ENCODE peak calls at places on chromosomes 16 and 17, in four cellular contexts. U is IMR-90, E is body of pancreas, R is heart right ventricle. I is an unnamed sample. For H3K4me1 and H3K9me3, the result is how much of the 10 kb centered on the place peaks cover.

GRCh38 chr17:77437017-77437416 is 296.2 kb downstream of the SEC14L1 start:
- ATAC-seq in U (peak), E (no peak), R (peak), I (peak)

GRCh38 chr16:28990375-28991040 is 5.7 kb downstream of the LAT start:
- ATAC-seq in U (no peak), E (no peak), R (no peak), I (no peak)

GRCh38 chr16:11487289-11487688 is 99.4 kb downstream of the LITAF start:
- ATAC-seq in U (no peak), E (no peak), R (no peak), I (no peak)

GRCh38 chr16:71376465-71377157 is 18.1 kb downstream of the CALB2 start:
- ATAC-seq in U (no peak), E (no peak), R (no peak), I (no peak)

GRCh38 chr17:36641877-36642845 is 40.8 kb downstream of the MRM1 start:
- ATAC-seq in U (peak), E (peak), R (no peak), I (no peak)

GRCh38 chr17:27463235-27463677 is 7.0 kb downstream of the KSR1 start:
- ATAC-seq in U (no peak), E (no peak), R (no peak), I (no peak)

GRCh38 chr16:1194665-1195392 is 30.2 kb downstream of the TPSG1 start:
- ATAC-seq in U (peak), E (peak), R (peak), I (no peak)

GRCh38 chr17:69547230-69547629 is 132.7 kb downstream of the MAP2K6 start:
- ATAC-seq in U (no peak), E (no peak), R (no peak), I (no peak)

GRCh38 chr16:89422527-89422904 is 67.8 kb downstream of the ANKRD11 start:
- ATAC-seq in U (peak), E (no peak), R (peak), I (no peak)

GRCh38 chr17:62740066-62740465 is 68.0 kb downstream of the MARCHF10 start:
- ATAC-seq in U (peak), E (no peak), R (peak), I (no peak)

GRCh38 chr16:85635545-85636140 is 22.5 kb downstream of the GSE1 start:
- ATAC-seq in U (no peak), E (peak), R (no peak), I (no peak)

GRCh38 chr17:31308372-31308905 is 5.4 kb downstream of the EVI2B start:
- ATAC-seq in U (no peak), E (no peak), R (no peak), I (no peak)

GRCh38 chr17:79519152-79519523 is 91.7 kb downstream of the RBFOX3 start:
- ATAC-seq in U (no peak), E (no peak), R (no peak), I (no peak)

GRCh38 chr17:61421460-61421859 is 21.8 kb downstream of the TBX2 start:
- ATAC-seq in U (no peak), E (no peak), R (no peak), I (no peak)

GRCh38 chr16:28180660-28181556 is 30.9 kb downstream of the XPO6 start:
- ATAC-seq in U (peak), E (peak), R (no peak), I (no peak)

GRCh38 chr17:33039874-33040273 is 48.2 kb downstream of the SPACA3 start:
- ATAC-seq in U (peak), E (peak), R (peak), I (no peak)

GRCh38 chr16:81816793-81817210 is 37.7 kb downstream of the PLCG2 start:
- ATAC-seq in U (no peak), E (no peak), R (no peak), I (no peak)

GRCh38 chr16:79257958-79258490 is 342.5 kb downstream of the MAF start:
- ATAC-seq in U (no peak), E (no peak), R (no peak), I (no peak)

GRCh38 chr17:77382356-77382911 is 241.7 kb downstream of the SEC14L1 start:
- ATAC-seq in U (peak), E (no peak), R (no peak), I (no peak)

GRCh38 chr17:44122825-44123355 is 551 bp downstream of the HDAC5 start:
- ATAC-seq in U (no peak), E (no peak), R (no peak), I (no peak)

GRCh38 chr17:81350320-81350686 is 45.0 kb upstream of the BAHCC1 start:
- ATAC-seq in U (no peak), E (no peak), R (no peak), I (no peak)

GRCh38 chr17:10683853-10684252 is 13.5 kb downstream of the SCO1 start:
- ATAC-seq in U (no peak), E (no peak), R (no peak), I (no peak)

DNA sequence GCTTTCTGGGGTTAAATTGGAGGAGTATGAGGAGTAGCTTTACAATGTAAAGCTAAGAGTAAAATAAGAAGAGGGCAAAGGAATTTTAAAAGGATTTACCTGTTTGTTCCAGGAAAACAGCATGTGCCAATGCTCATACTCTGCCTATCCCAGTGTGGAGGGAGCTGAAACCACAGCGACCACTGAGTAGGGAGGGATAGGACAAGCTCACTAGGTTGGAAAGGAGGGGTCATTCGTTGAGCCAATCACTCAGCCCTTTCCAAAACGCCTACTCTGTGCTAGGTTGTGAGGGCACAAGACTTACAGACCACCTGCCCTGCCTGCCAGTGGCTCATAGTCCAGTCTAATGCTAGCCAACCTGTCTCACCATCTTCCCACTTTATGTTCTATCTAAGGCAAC is 1.1 kb upstream of the DNAJC7 start:
- ATAC-seq in U (no peak), E (no peak), R (no peak), I (no peak)
- H3K4me1 ChIP-seq in U (under half), E (half or more), R (under half), I (half or more)

GRCh38 chr17:82950525-82951102 is 110.8 kb upstream of the ZNF750 start:
- ATAC-seq in U (no peak), E (no peak), R (no peak), I (no peak)
- H3K9me3 ChIP-seq in U (under half), E (under half), R (under half), I (under half)

GRCh38 chr17:17830269-17830567 is 6.6 kb downstream of the SREBF1 start:
- ATAC-seq in U (no peak), E (no peak), R (no peak), I (no peak)

GRCh38 chr17:17831208-17832039 is 5.4 kb downstream of the SREBF1 start:
- ATAC-seq in U (no peak), E (no peak), R (peak), I (no peak)

GRCh38 chr17:17827826-17828621 is 8.8 kb downstream of the SREBF1 start:
- ATAC-seq in U (no peak), E (no peak), R (no peak), I (no peak)

GRCh38 chr17:17832040-17832363 is 4.8 kb downstream of the SREBF1 start:
- ATAC-seq in U (no peak), E (no peak), R (no peak), I (no peak)

DNA sequence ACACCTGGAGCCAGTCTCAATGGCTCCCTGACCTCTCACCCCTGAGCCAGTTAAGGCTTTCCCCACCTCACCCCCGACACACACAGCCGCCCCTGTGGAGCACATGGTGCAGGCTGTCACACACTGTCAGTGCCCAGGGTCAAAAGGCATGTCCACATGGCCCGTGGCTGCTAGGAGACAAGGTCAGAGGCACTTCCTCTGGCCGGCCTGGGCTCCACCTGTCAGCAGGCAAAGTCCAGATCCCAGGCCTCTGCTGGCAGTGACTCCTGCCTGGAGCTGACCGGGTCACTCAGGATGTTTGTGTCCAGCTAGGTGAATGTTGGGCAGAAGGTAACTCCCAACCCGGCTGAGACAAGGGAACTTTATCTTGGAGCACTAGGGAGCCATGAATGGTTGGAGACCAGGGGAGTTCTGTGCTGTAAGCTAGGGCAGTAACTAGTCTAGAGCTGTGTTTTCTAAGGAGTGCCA is 6.0 kb downstream of the SREBF1 start:
- ATAC-seq in U (no peak), E (peak), R (peak), I (no peak)
- H3K4me1 ChIP-seq in U (under half), E (under half), R (under half), I (under half)

GRCh38 chr16:35431829-35432663 is 1972.6 kb downstream of the TP53TG3F start:
- ATAC-seq in U (no peak), E (no peak), R (no peak), I (no peak)
- H3K9me3 ChIP-seq in U (under half), E (under half), R (under half), I (under half)

GRCh38 chr16:15993946-15994665 is 44.7 kb downstream of the ABCC1 start:
- ATAC-seq in U (peak), E (no peak), R (peak), I (no peak)
- H3K4me1 ChIP-seq in U (under half), E (under half), R (under half), I (under half)

GRCh38 chr17:5182597-5183409 is 8.9 kb downstream of the ZNF594 start:
- ATAC-seq in U (no peak), E (no peak), R (no peak), I (no peak)
- H3K9me3 ChIP-seq in U (half or more), E (half or more), R (under half), I (under half)

GRCh38 chr16:87366930-87367329 is 16.6 kb downstream of the FBXO31 start:
- ATAC-seq in U (no peak), E (no peak), R (no peak), I (no peak)
- H3K4me1 ChIP-seq in U (under half), E (under half), R (half or more), I (under half)

I was measured in gastroesophageal sphincter.